ENCODE peak calls at places on chromosomes 7 and 10, in nine cellular contexts. L is GM23338, I is hepatocyte, V is OCI-LY7, T is neural progenitor cell, B is HCT116, S is GM23248, X is MM.1S, C is SK-N-SH. H is an unnamed sample.

GRCh38 chr10:95327367-95327766 is 36.6 kb upstream of the PDLIM1 start:
- DNase-seq in L (no peak), V (no peak), X (no peak), S (no peak), B (no peak), T (peak; percentile 14), C (peak; percentile 48), I (peak; percentile 34), H (peak; percentile 36)

GRCh38 chr7:42869131-42870020 is 42.5 kb downstream of the C7orf25 start:
- DNase-seq in I (peak; percentile 55), T (no peak), S (peak; percentile 40), V (no peak), C (no peak), X (no peak), B (peak; percentile 10), L (no peak), H (peak; percentile 67)

GRCh38 chr10:131056091-131056490 is 255.4 kb downstream of the TCERG1L start:
- DNase-seq in S (no peak), L (no peak), V (no peak), X (no peak), T (no peak), C (no peak), B (no peak), I (no peak), H (no peak)

GRCh38 chr7:155974186-155974897 is 162.1 kb upstream of the SHH start:
- DNase-seq in V (no peak), C (no peak), I (no peak), S (no peak), L (no peak), X (no peak), T (no peak), B (no peak), H (no peak)

GRCh38 chr7:55409474-55410225 is 44.5 kb downstream of the LANCL2 start:
- DNase-seq in V (no peak), B (no peak), L (no peak), T (no peak), I (peak; percentile 35), S (peak; percentile 34), X (no peak), C (peak; percentile 54), H (peak; percentile 12)

GRCh38 chr7:106071999-106072714 is 40.0 kb downstream of the SYPL1 start:
- DNase-seq in V (no peak), C (peak; percentile 71), S (no peak), T (no peak), B (no peak), L (no peak), X (no peak), I (peak; percentile 48), H (peak; percentile 42)

GRCh38 chr10:25232229-25232628 is 57.4 kb downstream of the GPR158 start:
- DNase-seq in L (no peak), C (no peak), I (no peak), X (no peak), B (no peak), V (no peak), T (no peak), S (no peak), H (no peak)

GRCh38 chr7:41977165-41977651 is 259.8 kb downstream of the GLI3 start:
- DNase-seq in L (peak; percentile 80), C (peak; percentile 43), I (peak; percentile 64), B (peak; percentile 12), V (peak; percentile 51), T (peak; percentile 63), X (peak; percentile 31), S (peak; percentile 73), H (peak; percentile 67)

GRCh38 chr10:73906524-73907447 is 4.1 kb upstream of the PLAU start:
- DNase-seq in B (peak; percentile 91), V (no peak), S (peak; percentile 97), X (no peak), L (peak; percentile 90), T (peak; percentile 81), I (peak; percentile 81), C (no peak), H (peak; percentile 100)

GRCh38 chr7:103148131-103148993 is 537 bp downstream of the NAPEPLD start:
- DNase-seq in S (peak; percentile 42), X (no peak), T (no peak), C (peak; percentile 34), L (no peak), B (no peak), I (no peak), V (no peak), H (peak; percentile 45)

GRCh38 chr7:100171087-100171681 is 2.8 kb upstream of the GAL3ST4 start:
- DNase-seq in T (peak; percentile 84), B (no peak), C (no peak), L (peak; percentile 86), X (no peak), I (peak; percentile 53), V (peak; percentile 38), S (peak; percentile 33), H (no peak)

GRCh38 chr10:80829562-80829961 is 291.9 kb downstream of the SH2D4B start:
- DNase-seq in V (no peak), L (no peak), T (no peak), X (no peak), S (no peak), I (no peak), B (no peak), C (no peak), H (no peak)

GRCh38 chr10:123583639-123584418 is 82.3 kb upstream of the GPR26 start:
- DNase-seq in L (peak; percentile 97), X (no peak), V (no peak), T (peak; percentile 92), C (peak; percentile 79), I (peak; percentile 96), B (peak; percentile 63), S (peak; percentile 96), H (peak; percentile 70)
- TF ChIP-seq EZH2phosphoT487 in L (no peak), X (no peak), V (no peak), T (no peak), C (no peak), I (no peak), B (peak; percentile 95), S (no peak), H (no peak)

DNA sequence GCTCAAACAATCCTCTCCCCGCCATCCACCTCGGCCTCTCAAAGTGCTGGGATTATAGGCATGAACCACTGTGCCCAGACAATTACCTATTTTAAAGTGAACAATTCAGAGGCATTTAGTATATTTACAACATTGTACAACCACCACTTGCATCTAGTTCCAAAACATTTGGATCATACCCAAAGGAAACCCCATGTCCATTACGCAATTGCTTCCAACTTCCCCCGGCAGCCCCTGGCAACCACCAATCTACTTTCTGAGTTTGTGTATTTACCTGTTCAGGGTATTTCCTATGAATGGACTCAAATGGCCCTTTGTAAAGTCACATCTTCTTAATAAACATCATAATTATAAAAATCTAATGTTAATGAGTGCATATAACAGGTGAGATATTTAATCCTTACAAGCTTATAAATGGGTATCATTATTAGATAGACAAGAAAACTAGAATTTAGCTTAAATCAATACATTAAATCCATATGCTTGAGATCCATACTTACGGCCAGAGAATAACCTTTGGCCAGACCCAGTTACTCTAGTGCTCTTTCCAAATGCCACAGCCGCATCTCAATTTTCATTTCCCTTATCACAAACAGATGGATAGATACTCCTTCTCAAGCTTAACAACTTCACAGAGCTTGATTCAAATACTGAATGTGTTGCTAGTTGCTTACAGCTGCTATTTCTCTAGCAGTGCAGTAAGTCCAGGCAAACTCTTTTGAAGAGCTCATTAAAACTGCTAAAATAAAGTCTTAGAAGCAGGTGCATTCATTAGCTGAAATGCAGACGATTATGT is 133.4 kb upstream of the MKLN1 start:
- DNase-seq in S (no peak), V (no peak), X (no peak), L (no peak), T (no peak), I (no peak), B (no peak), C (no peak), H (peak; percentile 52)
- H3K27ac ChIP-seq in S (no peak overlapping the region), V (no peak overlapping the region), X (no peak overlapping the region), L (no peak overlapping the region), T (no peak overlapping the region), I (no peak overlapping the region), B (no peak overlapping the region), C (no peak overlapping the region), H (peak overlapping the region; percentile 48)

DNA sequence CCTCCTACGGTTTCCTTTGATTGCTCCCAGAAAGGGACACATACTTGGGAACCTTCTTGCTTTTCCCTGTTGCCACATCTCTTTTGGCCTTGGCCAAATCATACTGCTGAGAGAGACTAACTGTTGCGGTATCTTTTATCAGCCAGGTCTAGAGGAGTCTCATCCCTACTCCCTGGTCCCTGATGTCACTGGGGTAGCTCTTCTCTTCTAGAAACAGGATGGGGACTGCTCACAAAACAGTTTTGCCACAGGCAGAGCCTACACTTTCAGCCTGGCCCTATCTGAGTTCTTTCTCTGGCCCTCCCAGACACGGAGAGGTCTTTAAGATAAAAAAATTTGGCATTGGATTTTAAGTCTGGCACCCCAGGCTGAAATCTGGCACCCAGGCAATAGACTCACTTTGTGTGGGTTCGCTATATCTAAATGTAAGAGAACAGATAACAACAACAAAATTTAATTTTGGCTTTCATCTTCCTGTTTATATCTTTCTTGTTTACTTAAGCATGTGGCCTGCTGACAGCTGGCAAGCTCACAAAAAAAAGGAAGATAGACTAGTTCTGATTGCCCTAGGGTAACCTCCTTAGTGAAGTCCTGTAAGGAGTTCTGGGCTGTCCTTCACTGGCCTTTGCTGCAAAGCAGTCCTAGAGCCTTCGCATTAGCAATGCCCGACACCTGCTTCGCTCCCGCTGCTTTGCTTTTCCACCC is 228.3 kb upstream of the NPVF start:
- DNase-seq in B (no peak), L (peak; percentile 20), S (no peak), X (no peak), C (peak; percentile 33), V (no peak), T (peak; percentile 6), I (no peak), H (no peak)
- TF ChIP-seq EZH2phosphoT487 in B (no peak), L (no peak), S (no peak), X (no peak), C (no peak), V (no peak), T (no peak), I (no peak), H (no peak)

GRCh38 chr7:3437467-3437866 is 136.4 kb downstream of the SDK1 start:
- DNase-seq in C (no peak), S (no peak), T (no peak), V (no peak), L (no peak), B (no peak), X (no peak), I (no peak), H (no peak)

GRCh38 chr7:3438352-3438751 is 137.3 kb downstream of the SDK1 start:
- DNase-seq in T (no peak), L (no peak), X (no peak), B (no peak), I (no peak), S (no peak), V (no peak), C (no peak), H (no peak)

GRCh38 chr7:3434611-3435010 is 133.6 kb downstream of the SDK1 start:
- DNase-seq in I (no peak), B (no peak), V (no peak), T (no peak), C (no peak), L (peak; percentile 27), S (no peak), X (no peak), H (no peak)

GRCh38 chr7:3436112-3436511 is 135.1 kb downstream of the SDK1 start:
- DNase-seq in I (no peak), B (no peak), V (no peak), C (no peak), L (no peak), X (no peak), T (no peak), S (no peak), H (no peak)

DNA sequence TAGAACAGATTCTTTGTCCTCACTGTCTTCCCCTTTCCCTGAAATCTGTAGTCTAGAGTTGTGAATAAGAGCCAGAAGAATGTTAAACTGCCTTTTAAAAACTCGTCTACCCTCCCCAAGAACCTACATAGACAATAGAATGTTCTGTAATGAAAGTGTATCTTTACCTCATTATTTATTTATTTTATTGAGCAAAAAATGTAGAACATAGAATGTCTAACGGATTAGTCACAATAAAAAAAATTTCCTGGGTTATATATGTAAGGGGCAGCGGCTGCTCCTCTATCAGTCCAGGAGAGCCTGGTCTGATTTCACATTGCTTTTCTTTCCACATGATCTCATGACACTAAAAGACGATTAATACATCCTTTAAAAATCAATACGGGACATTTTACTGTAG is 135.7 kb downstream of the SDK1 start:
- DNase-seq in V (no peak), X (no peak), S (no peak), B (no peak), T (no peak), C (no peak), I (no peak), L (no peak), H (peak; percentile 79)
- H3K27ac ChIP-seq in V (no peak overlapping the region), X (no peak overlapping the region), S (no peak overlapping the region), B (no peak overlapping the region), T (no peak overlapping the region), C (no peak overlapping the region), I (no peak overlapping the region), L (no peak overlapping the region), H (peak overlapping the region; percentile 42)

H was measured in PC-3.